ENCODE peak calls at places on chromosomes 6 and 20, in six cellular contexts. M is heart left ventricle, S is ovary, Q is Peyer's patch, U is GM12878, A is stomach. P is an unnamed sample.

GRCh38 chr6:18323935-18324707 is 59.8 kb upstream of the DEK start:
- DNase-seq in M (no peak), U (no peak), A (no peak), S (no peak), Q (no peak), P (no peak)

GRCh38 chr20:56788671-56789610 is 159.8 kb downstream of the TFAP2C start:
- DNase-seq in A (no peak), M (no peak), U (no peak), Q (no peak), S (no peak), P (no peak)

GRCh38 chr6:119586250-119586882 is 236.8 kb upstream of the MAN1A1 start:
- DNase-seq in U (peak; percentile 19), M (no peak), A (no peak), S (no peak), Q (no peak), P (no peak)

GRCh38 chr6:19329078-19329477 is 508.1 kb upstream of the ID4 start:
- DNase-seq in U (no peak), Q (no peak), S (no peak), A (no peak), M (no peak), P (no peak)

GRCh38 chr6:56642366-56643261 is at the start of gene DST:
- DNase-seq in U (no peak), S (no peak), M (no peak), A (no peak), Q (no peak), P (no peak)

GRCh38 chr6:34970962-34971361 is 81.9 kb downstream of the ANKS1A start:
- DNase-seq in A (no peak), S (no peak), U (no peak), M (no peak), Q (no peak), P (no peak)

GRCh38 chr6:144528605-144529425 is 243.7 kb downstream of the UTRN start:
- DNase-seq in A (no peak), Q (no peak), M (no peak), S (no peak), U (no peak), P (no peak)

GRCh38 chr20:35135867-35136586 is 11.1 kb downstream of the EDEM2 start:
- DNase-seq in A (no peak), S (no peak), Q (no peak), M (peak; percentile 26), U (no peak), P (peak; percentile 70)

GRCh38 chr20:57335392-57335791 is 5.8 kb downstream of the SPO11 start:
- DNase-seq in M (no peak), U (no peak), S (no peak), A (no peak), Q (no peak), P (no peak)

GRCh38 chr6:33633462-33634158 is 12.5 kb downstream of the ITPR3 start:
- DNase-seq in U (no peak), S (peak; percentile 88), A (peak; percentile 84), Q (peak; percentile 89), M (peak; percentile 79), P (peak; percentile 80)

GRCh38 chr6:168369776-168370175 is 50.2 kb upstream of the DACT2 start:
- DNase-seq in M (no peak), S (peak; percentile 33), Q (no peak), A (no peak), U (no peak), P (no peak)

GRCh38 chr6:37635319-37635718 is 62.4 kb downstream of the MDGA1 start:
- DNase-seq in M (no peak), U (no peak), S (no peak), Q (no peak), A (no peak), P (no peak)

GRCh38 chr6:36387440-36388303 is at the start of gene ETV7:
- DNase-seq in U (no peak), Q (peak; percentile 84), S (peak; percentile 65), A (peak; percentile 63), M (peak; percentile 29), P (peak; percentile 39)

GRCh38 chr6:43265564-43265963 is 22.3 kb downstream of the TTBK1 start:
- DNase-seq in U (no peak), S (no peak), A (no peak), M (no peak), Q (no peak), P (no peak)

GRCh38 chr6:162344301-162344700 is 383.3 kb downstream of the PRKN start:
- DNase-seq in S (no peak), M (no peak), U (no peak), Q (no peak), A (no peak), P (no peak)

GRCh38 chr20:57425150-57426013 is 34.2 kb downstream of the RBM38 start:
- DNase-seq in S (no peak), M (no peak), Q (no peak), A (no peak), U (no peak), P (no peak)

GRCh38 chr20:61014486-61014885 is 237.6 kb upstream of the CDH4 start:
- DNase-seq in Q (no peak), S (no peak), U (no peak), M (no peak), A (no peak), P (no peak)

GRCh38 chr20:59032713-59033059 is 551 bp upstream of the ATP5F1E start:
- DNase-seq in Q (no peak), U (no peak), S (no peak), M (no peak), A (no peak), P (no peak)

GRCh38 chr6:41747256-41748101 is at the start of gene PGC:
- DNase-seq in A (peak; percentile 85), Q (no peak), M (no peak), U (no peak), S (no peak), P (no peak)

GRCh38 chr20:32517914-32518592 is 67.1 kb downstream of the NOL4L start:
- DNase-seq in M (no peak), S (no peak), Q (peak; percentile 21), A (no peak), U (no peak), P (no peak)

GRCh38 chr20:9571783-9572182 is 57.4 kb downstream of the LAMP5 start:
- DNase-seq in U (no peak), A (no peak), M (no peak), S (no peak), Q (no peak), P (no peak)
- H3K4me3 ChIP-seq in U (no peak overlapping the region), A (no peak overlapping the region), M (no peak overlapping the region), S (no peak overlapping the region), Q (no peak overlapping the region), P (no peak overlapping the region)

GRCh38 chr6:47116616-47117015 is 74.5 kb upstream of the ADGRF1 start:
- DNase-seq in A (no peak), M (no peak), Q (peak; percentile 73), S (no peak), U (no peak), P (no peak)
- TF ChIP-seq POLR2A in A (no peak), M (no peak), Q (no peak), S (no peak), U (no peak), P (no peak)

DNA sequence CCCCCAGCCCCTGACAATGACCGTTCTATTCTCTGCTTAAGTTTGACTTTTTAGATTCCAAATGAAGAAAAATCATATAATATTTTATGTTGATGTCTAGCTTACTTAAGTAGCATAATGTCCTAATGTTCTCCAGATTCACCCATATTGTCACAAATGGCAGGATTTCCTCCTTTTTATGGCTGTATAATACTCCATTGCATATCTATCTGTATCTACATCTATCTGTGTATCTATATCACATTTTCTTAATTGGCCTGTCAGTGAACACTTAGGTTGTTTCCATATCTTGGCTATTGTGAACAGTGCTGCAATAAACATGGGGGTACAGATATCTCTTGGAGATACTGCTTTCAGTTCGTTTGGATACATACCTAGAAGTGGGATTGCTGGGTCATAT is 7.0 kb upstream of the LRP11 start:
- DNase-seq in S (no peak), M (no peak), Q (no peak), U (no peak), A (no peak), P (no peak)
- TF ChIP-seq CTCF in S (no peak), M (no peak), Q (no peak), U (no peak), A (no peak), P (no peak)

GRCh38 chr6:30683137-30683979 is 3.1 kb downstream of the PPP1R18 start:
- DNase-seq in M (peak; percentile 40), U (no peak), Q (no peak), A (no peak), S (peak; percentile 60), P (no peak)
- H3K4me3 ChIP-seq in M (peak overlapping the region; percentile 64), U (peak overlapping the region; percentile 100), Q (peak overlapping the region; percentile 75), A (peak overlapping the region; percentile 69), S (peak overlapping the region; percentile 54), P (no peak overlapping the region)

P was measured in adrenal gland.